ENCODE peak calls at places on chromosome 3, in eight cellular contexts. X, O, U, R, G, A, Q and L are unnamed samples.

GRCh38 chr3:89107461-89108035 is at the start of gene EPHA3:
- DNase-seq in X (no peak), O (peak; percentile 57), U (peak; percentile 71), R (peak; percentile 77), G (peak; percentile 24), A (no peak), Q (peak; percentile 58), L (no peak)

GRCh38 chr3:56921573-56922571 is 120.1 kb upstream of the ARHGEF3 start:
- DNase-seq in X (no peak), O (no peak), U (peak; percentile 53), R (no peak), G (peak; percentile 53), A (no peak), Q (peak; percentile 71), L (no peak)

GRCh38 chr3:158804441-158804840 is 2.6 kb downstream of the MFSD1 start:
- DNase-seq in X (peak; percentile 77), O (no peak), U (no peak), R (no peak), G (no peak), A (no peak), Q (no peak), L (peak; percentile 55)

GRCh38 chr3:150054635-150055034 is 83.9 kb upstream of the PFN2 start:
- DNase-seq in X (no peak), O (no peak), U (no peak), R (no peak), G (no peak), A (no peak), Q (no peak), L (no peak)

GRCh38 chr3:150597646-150598045 is 5.5 kb upstream of the SELENOT start:
- DNase-seq in X (no peak), O (no peak), U (no peak), R (no peak), G (no peak), A (no peak), Q (no peak), L (no peak)

GRCh38 chr3:27483117-27484001 is 825 bp downstream of the SLC4A7 start:
- DNase-seq in X (peak; percentile 66), O (peak; percentile 59), U (peak; percentile 84), R (peak; percentile 53), G (peak; percentile 65), A (peak; percentile 82), Q (peak; percentile 81), L (peak; percentile 60)

GRCh38 chr3:101903426-101903825 is 54.1 kb downstream of the NFKBIZ start:
- DNase-seq in X (peak; percentile 78), O (no peak), U (peak; percentile 32), R (no peak), G (no peak), A (no peak), Q (peak; percentile 55), L (peak; percentile 15)

GRCh38 chr3:131353946-131354345 is 27.6 kb upstream of the NUDT16 start:
- DNase-seq in X (peak; percentile 38), O (no peak), U (no peak), R (no peak), G (no peak), A (no peak), Q (no peak), L (no peak)

GRCh38 chr3:149586871-149587270 is 71.0 kb downstream of the WWTR1 start:
- DNase-seq in X (peak; percentile 97), O (no peak), U (peak; percentile 39), R (no peak), G (no peak), A (no peak), Q (peak; percentile 79), L (peak; percentile 80)

GRCh38 chr3:61521229-61521628 is 40.1 kb upstream of the PTPRG start:
- DNase-seq in X (no peak), O (no peak), U (no peak), R (no peak), G (no peak), A (no peak), Q (no peak), L (no peak)

GRCh38 chr3:58052373-58053273 is 44.4 kb downstream of the FLNB start:
- DNase-seq in X (peak; percentile 99), O (peak; percentile 89), U (peak; percentile 95), R (peak; percentile 77), G (peak; percentile 44), A (peak; percentile 83), Q (peak; percentile 99), L (peak; percentile 83)

GRCh38 chr3:46334911-46335478 is 18.9 kb upstream of the CCR2 start:
- DNase-seq in X (peak; percentile 72), O (no peak), U (peak; percentile 26), R (no peak), G (no peak), A (no peak), Q (peak; percentile 22), L (no peak)

GRCh38 chr3:94069242-94069813 is 6.5 kb downstream of the NSUN3 start:
- DNase-seq in X (peak; percentile 58), O (no peak), U (peak; percentile 57), R (no peak), G (no peak), A (peak; percentile 20), Q (peak; percentile 39), L (no peak)

GRCh38 chr3:25556504-25556903 is 108.2 kb downstream of the TOP2B start:
- DNase-seq in X (no peak), O (no peak), U (no peak), R (no peak), G (no peak), A (peak; percentile 12), Q (no peak), L (no peak)

GRCh38 chr3:32376098-32376497 is 15.6 kb upstream of the CMTM7 start:
- DNase-seq in X (peak; percentile 26), O (no peak), U (peak; percentile 72), R (no peak), G (no peak), A (no peak), Q (peak; percentile 50), L (no peak)

GRCh38 chr3:42712716-42713372 is 10.2 kb upstream of the HHATL start:
- DNase-seq in X (no peak), O (no peak), U (no peak), R (no peak), G (no peak), A (no peak), Q (no peak), L (no peak)

GRCh38 chr3:84077479-84077878 is 881.3 kb upstream of the CADM2 start:
- DNase-seq in X (peak; percentile 32), O (no peak), U (no peak), R (no peak), G (no peak), A (peak; percentile 10), Q (no peak), L (no peak)

GRCh38 chr3:126983276-126983652 is 349 bp downstream of the PLXNA1 start:
- DNase-seq in X (no peak), O (no peak), U (no peak), R (no peak), G (no peak), A (no peak), Q (no peak), L (no peak)

GRCh38 chr3:168801792-168802191 is 706.1 kb upstream of the GOLIM4 start:
- DNase-seq in X (peak; percentile 76), O (no peak), U (peak; percentile 56), R (no peak), G (no peak), A (no peak), Q (peak; percentile 80), L (peak; percentile 48)

GRCh38 chr3:4938583-4938982 is 40.7 kb upstream of the BHLHE40 start:
- DNase-seq in X (no peak), O (no peak), U (no peak), R (no peak), G (no peak), A (no peak), Q (no peak), L (no peak)
- TF ChIP-seq CTCF in X (no peak), O (no peak), U (no peak), R (no peak), G (no peak), A (no peak), Q (no peak), L (no peak)

GRCh38 chr3:136353461-136353860 is 103.3 kb downstream of the PCCB start:
- DNase-seq in X (no peak), O (no peak), U (no peak), R (no peak), G (no peak), A (no peak), Q (no peak), L (no peak)

GRCh38 chr3:136350557-136350956 is 100.4 kb downstream of the PCCB start:
- DNase-seq in X (no peak), O (no peak), U (peak; percentile 68), R (no peak), G (no peak), A (no peak), Q (peak; percentile 81), L (no peak)

GRCh38 chr3:136351351-136351750 is 101.2 kb downstream of the PCCB start:
- DNase-seq in X (no peak), O (no peak), U (no peak), R (no peak), G (no peak), A (no peak), Q (peak; percentile 44), L (no peak)

GRCh38 chr3:136351905-136352304 is 101.8 kb downstream of the PCCB start:
- DNase-seq in X (peak; percentile 15), O (no peak), U (no peak), R (no peak), G (no peak), A (no peak), Q (no peak), L (no peak)

GRCh38 chr3:136350132-136350531 is 100.0 kb downstream of the PCCB start:
- DNase-seq in X (peak; percentile 41), O (no peak), U (peak; percentile 93), R (no peak), G (no peak), A (no peak), Q (peak; percentile 98), L (peak; percentile 77)
- H3K4me3 ChIP-seq in X (no peak overlapping the region), O (no peak overlapping the region), U (peak overlapping the region; percentile 4), R (no peak overlapping the region), G (no peak overlapping the region), A (no peak overlapping the region), Q (peak overlapping the region; percentile 0), L (no peak overlapping the region)

DNA sequence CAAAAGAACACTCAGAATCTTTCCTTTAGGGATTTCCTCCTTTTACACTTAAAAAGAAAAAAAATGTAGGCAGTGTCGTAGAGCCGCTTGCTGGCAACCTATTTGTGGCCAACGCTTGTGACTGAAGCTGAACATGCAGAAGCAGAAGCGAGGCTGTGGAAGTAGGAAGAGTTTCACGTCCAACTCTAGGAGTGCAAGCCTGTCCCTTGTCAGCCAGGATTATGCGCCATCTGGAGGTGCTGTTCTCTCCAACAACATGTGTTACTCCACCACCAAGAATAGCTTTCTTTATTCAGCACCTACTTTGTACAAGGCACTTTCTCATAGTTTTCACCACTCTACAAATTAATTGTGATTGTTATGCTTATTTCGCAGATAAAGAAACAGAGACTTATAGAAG is 223.2 kb upstream of the LMCD1 start:
- DNase-seq in X (peak; percentile 17), O (no peak), U (no peak), R (no peak), G (no peak), A (peak; percentile 30), Q (no peak), L (no peak)
- TF ChIP-seq CTCF in X (peak; percentile 30), O (no peak), U (no peak), R (no peak), G (no peak), A (peak; percentile 12), Q (no peak), L (no peak)

DNA sequence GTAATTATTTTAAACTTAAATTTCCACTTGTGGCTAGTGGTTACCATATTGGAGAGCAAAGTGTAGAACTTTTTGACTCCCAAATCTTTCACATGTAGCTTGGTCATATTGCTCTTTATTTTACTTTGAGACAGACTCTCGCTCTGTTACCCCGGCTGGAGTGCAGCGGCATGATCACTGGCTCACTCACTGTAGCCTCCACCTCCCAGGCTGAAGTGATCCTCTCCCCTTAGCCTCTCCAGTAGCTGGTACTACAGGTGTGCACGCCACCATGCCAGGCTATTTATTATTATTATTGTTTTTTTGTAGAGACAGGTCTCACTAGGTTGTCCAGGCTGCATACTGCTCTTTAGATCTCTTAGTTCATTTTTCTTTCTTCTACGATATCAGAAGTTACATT is 3.9 kb downstream of the FNDC3B start:
- DNase-seq in X (no peak), O (no peak), U (no peak), R (no peak), G (no peak), A (no peak), Q (no peak), L (no peak)
- H3K4me3 ChIP-seq in X (no peak overlapping the region), O (peak overlapping the region; percentile 95), U (no peak overlapping the region), R (peak overlapping the region; percentile 4), G (no peak overlapping the region), A (peak overlapping the region; percentile 40), Q (no peak overlapping the region), L (peak overlapping the region; percentile 63)